ENCODE peak calls at places on chromosomes 13 and 19, in nine cellular contexts. M is COR-L47; C is AG04450; G is nucleus accumbens; X is heart left ventricle; S is activated naive CD4-positive, alpha-beta T cell treated with anti-CD3 and anti-CD28 coated beads, Interleukin-2, amount 50 U/mL, for 16 hours; F is iPS DF 19.7; Z is amygdala; H is NCI-H2171 treated with DMSO at 0.1 percent for 48 hours. L is an unnamed sample.

GRCh38 chr13:92303428-92303827 is 905.0 kb downstream of the GPC5 start:
- DNase-seq in M (no peak), C (peak), G (no peak), X (no peak), S (no peak), F (no peak), Z (no peak), H (no peak), L (no peak)

GRCh38 chr19:5424192-5424973 is 30.8 kb upstream of the ZNRF4 start:
- DNase-seq in M (no peak), C (no peak), G (no peak), X (no peak), S (no peak), F (no peak), Z (no peak), H (peak), L (no peak)

GRCh38 chr19:29275266-29275665 is 62.3 kb upstream of the UQCRFS1 start:
- DNase-seq in M (no peak), C (no peak), G (no peak), X (no peak), S (no peak), F (no peak), Z (no peak), H (no peak), L (no peak)

GRCh38 chr19:55050749-55051532 is 12.0 kb downstream of the RDH13 start:
- DNase-seq in M (no peak), C (no peak), G (no peak), X (no peak), S (no peak), F (no peak), Z (no peak), H (no peak), L (no peak)

GRCh38 chr13:77832339-77833100 is 86.1 kb downstream of the EDNRB start:
- DNase-seq in M (no peak), C (no peak), G (no peak), X (no peak), S (no peak), F (no peak), Z (no peak), H (no peak), L (no peak)

GRCh38 chr13:30045916-30046704 is 195.7 kb upstream of the UBL3 start:
- DNase-seq in M (no peak), C (peak), G (no peak), X (no peak), S (no peak), F (no peak), Z (no peak), H (no peak), L (no peak)

GRCh38 chr19:5697890-5698634 is 8.0 kb downstream of the RPL36 start:
- DNase-seq in M (no peak), C (no peak), G (no peak), X (no peak), S (no peak), F (no peak), Z (no peak), H (no peak), L (no peak)

GRCh38 chr13:61162636-61163035 is 253.0 kb downstream of the PCDH20 start:
- DNase-seq in M (no peak), C (no peak), G (no peak), X (no peak), S (no peak), F (no peak), Z (no peak), H (no peak), L (no peak)

GRCh38 chr13:64855506-64855905 is 2374.6 kb downstream of the PCDH9 start:
- DNase-seq in M (no peak), C (no peak), G (no peak), X (no peak), S (no peak), F (no peak), Z (no peak), H (no peak), L (no peak)

GRCh38 chr13:109285586-109285985 is 500.8 kb downstream of the IRS2 start:
- DNase-seq in M (no peak), C (no peak), G (no peak), X (no peak), S (no peak), F (no peak), Z (no peak), H (no peak), L (no peak)

GRCh38 chr13:73158851-73159250 is 100.0 kb downstream of the KLF5 start:
- DNase-seq in M (no peak), C (peak), G (no peak), X (no peak), S (no peak), F (no peak), Z (no peak), H (no peak), L (no peak)

GRCh38 chr19:43674630-43674982 is 4.6 kb upstream of the PLAUR start:
- DNase-seq in M (no peak), C (no peak), G (no peak), X (no peak), S (no peak), F (no peak), Z (no peak), H (no peak), L (no peak)

GRCh38 chr19:48698046-48698445 is 2.3 kb downstream of the FUT2 start:
- DNase-seq in M (no peak), C (no peak), G (no peak), X (no peak), S (no peak), F (no peak), Z (no peak), H (no peak), L (no peak)

GRCh38 chr13:113864303-113864890 is 521 bp upstream of the GAS6 start:
- DNase-seq in M (no peak), C (no peak), G (no peak), X (no peak), S (no peak), F (no peak), Z (no peak), H (peak), L (no peak)

GRCh38 chr19:49443366-49444099 is 2.2 kb upstream of the SLC17A7 start:
- DNase-seq in M (peak), C (peak), G (peak), X (peak), S (peak), F (no peak), Z (peak), H (peak), L (peak)

GRCh38 chr13:33191425-33192221 is 93.9 kb downstream of the STARD13 start:
- DNase-seq in M (no peak), C (no peak), G (no peak), X (no peak), S (no peak), F (no peak), Z (no peak), H (no peak), L (no peak)